ENCODE peak calls at places on chromosomes 16 and 17, in five cellular contexts. One of them, this sample, is unnamed.

GRCh38 chr17:40437095-40437732 is 6.0 kb upstream of the IGFBP4 start:
- DNase-seq in stimulated activated CD8-positive, alpha-beta memory T cell treated with anti-CD3 and anti-CD28 coated beads, Interleukin-12 subunit alpha, Interleukin-12 subunit beta, amount 100 ng/mL, for 1 hour: no peak
- DNase-seq in CD14-positive monocyte: no peak
- DNase-seq in T-helper 9 cell: no peak
- DNase-seq in left colon: no peak
- DNase-seq in this sample: no peak

GRCh38 chr17:6507535-6507934 is 48.8 kb downstream of the PITPNM3 start:
- DNase-seq in stimulated activated CD8-positive, alpha-beta memory T cell treated with anti-CD3 and anti-CD28 coated beads, Interleukin-12 subunit alpha, Interleukin-12 subunit beta, amount 100 ng/mL, for 1 hour: no peak
- DNase-seq in CD14-positive monocyte: no peak
- DNase-seq in T-helper 9 cell: no peak
- DNase-seq in left colon: peak
- DNase-seq in this sample: no peak

GRCh38 chr17:75557075-75557851 is 30.3 kb upstream of the MYO15B start:
- DNase-seq in CD14-positive monocyte: no peak
- DNase-seq in T-helper 9 cell: no peak
- DNase-seq in stimulated activated CD8-positive, alpha-beta memory T cell treated with anti-CD3 and anti-CD28 coated beads, Interleukin-12 subunit alpha, Interleukin-12 subunit beta, amount 100 ng/mL, for 1 hour: no peak
- DNase-seq in left colon: peak
- DNase-seq in this sample: peak

GRCh38 chr17:27285501-27285900 is 8.4 kb upstream of the WSB1 start:
- DNase-seq in CD14-positive monocyte: no peak
- DNase-seq in stimulated activated CD8-positive, alpha-beta memory T cell treated with anti-CD3 and anti-CD28 coated beads, Interleukin-12 subunit alpha, Interleukin-12 subunit beta, amount 100 ng/mL, for 1 hour: no peak
- DNase-seq in left colon: no peak
- DNase-seq in T-helper 9 cell: no peak
- DNase-seq in this sample: no peak

GRCh38 chr17:27247071-27247957 is 46.6 kb upstream of the WSB1 start:
- DNase-seq in CD14-positive monocyte: no peak
- DNase-seq in T-helper 9 cell: no peak
- DNase-seq in left colon: peak
- DNase-seq in stimulated activated CD8-positive, alpha-beta memory T cell treated with anti-CD3 and anti-CD28 coated beads, Interleukin-12 subunit alpha, Interleukin-12 subunit beta, amount 100 ng/mL, for 1 hour: no peak
- DNase-seq in this sample: no peak

GRCh38 chr17:9837551-9838471 is 12.1 kb downstream of the GLP2R start:
- DNase-seq in left colon: no peak
- DNase-seq in CD14-positive monocyte: no peak
- DNase-seq in stimulated activated CD8-positive, alpha-beta memory T cell treated with anti-CD3 and anti-CD28 coated beads, Interleukin-12 subunit alpha, Interleukin-12 subunit beta, amount 100 ng/mL, for 1 hour: no peak
- DNase-seq in T-helper 9 cell: no peak
- DNase-seq in this sample: no peak

GRCh38 chr17:34763727-34764665 is 184.6 kb downstream of the TMEM132E start:
- DNase-seq in left colon: no peak
- DNase-seq in stimulated activated CD8-positive, alpha-beta memory T cell treated with anti-CD3 and anti-CD28 coated beads, Interleukin-12 subunit alpha, Interleukin-12 subunit beta, amount 100 ng/mL, for 1 hour: no peak
- DNase-seq in CD14-positive monocyte: peak
- DNase-seq in T-helper 9 cell: no peak
- DNase-seq in this sample: no peak

GRCh38 chr17:73231841-73232586 is 29.7 kb downstream of the CPSF4L start:
- DNase-seq in CD14-positive monocyte: peak
- DNase-seq in T-helper 9 cell: peak
- DNase-seq in left colon: peak
- DNase-seq in stimulated activated CD8-positive, alpha-beta memory T cell treated with anti-CD3 and anti-CD28 coated beads, Interleukin-12 subunit alpha, Interleukin-12 subunit beta, amount 100 ng/mL, for 1 hour: peak
- DNase-seq in this sample: peak

GRCh38 chr16:31464348-31464769 is 5.1 kb downstream of the ARMC5 start:
- DNase-seq in left colon: no peak
- DNase-seq in T-helper 9 cell: no peak
- DNase-seq in stimulated activated CD8-positive, alpha-beta memory T cell treated with anti-CD3 and anti-CD28 coated beads, Interleukin-12 subunit alpha, Interleukin-12 subunit beta, amount 100 ng/mL, for 1 hour: no peak
- DNase-seq in CD14-positive monocyte: no peak
- DNase-seq in this sample: no peak

GRCh38 chr17:64780096-64781012 is 118.2 kb upstream of the SMURF2 start:
- DNase-seq in stimulated activated CD8-positive, alpha-beta memory T cell treated with anti-CD3 and anti-CD28 coated beads, Interleukin-12 subunit alpha, Interleukin-12 subunit beta, amount 100 ng/mL, for 1 hour: peak
- DNase-seq in T-helper 9 cell: peak
- DNase-seq in left colon: peak
- DNase-seq in CD14-positive monocyte: peak
- DNase-seq in this sample: peak

GRCh38 chr16:11135167-11135973 is 120.6 kb downstream of the SOCS1 start:
- DNase-seq in left colon: no peak
- DNase-seq in T-helper 9 cell: no peak
- DNase-seq in CD14-positive monocyte: peak
- DNase-seq in stimulated activated CD8-positive, alpha-beta memory T cell treated with anti-CD3 and anti-CD28 coated beads, Interleukin-12 subunit alpha, Interleukin-12 subunit beta, amount 100 ng/mL, for 1 hour: no peak
- DNase-seq in this sample: no peak

GRCh38 chr16:86819523-86819887 is 241.2 kb downstream of the FOXL1 start:
- DNase-seq in stimulated activated CD8-positive, alpha-beta memory T cell treated with anti-CD3 and anti-CD28 coated beads, Interleukin-12 subunit alpha, Interleukin-12 subunit beta, amount 100 ng/mL, for 1 hour: no peak
- DNase-seq in left colon: no peak
- DNase-seq in T-helper 9 cell: no peak
- DNase-seq in CD14-positive monocyte: no peak
- DNase-seq in this sample: no peak

GRCh38 chr16:85174871-85175723 is 62.8 kb upstream of the CIBAR2 start:
- DNase-seq in T-helper 9 cell: no peak
- DNase-seq in left colon: no peak
- DNase-seq in CD14-positive monocyte: no peak
- DNase-seq in stimulated activated CD8-positive, alpha-beta memory T cell treated with anti-CD3 and anti-CD28 coated beads, Interleukin-12 subunit alpha, Interleukin-12 subunit beta, amount 100 ng/mL, for 1 hour: no peak
- DNase-seq in this sample: peak

GRCh38 chr17:69117855-69118758 is 23.6 kb downstream of the ABCA6 start:
- DNase-seq in T-helper 9 cell: no peak
- DNase-seq in left colon: no peak
- DNase-seq in stimulated activated CD8-positive, alpha-beta memory T cell treated with anti-CD3 and anti-CD28 coated beads, Interleukin-12 subunit alpha, Interleukin-12 subunit beta, amount 100 ng/mL, for 1 hour: no peak
- DNase-seq in CD14-positive monocyte: no peak
- DNase-seq in this sample: no peak

GRCh38 chr16:870856-871561 is 70.5 kb upstream of the GNG13 start:
- DNase-seq in CD14-positive monocyte: no peak
- DNase-seq in left colon: no peak
- DNase-seq in stimulated activated CD8-positive, alpha-beta memory T cell treated with anti-CD3 and anti-CD28 coated beads, Interleukin-12 subunit alpha, Interleukin-12 subunit beta, amount 100 ng/mL, for 1 hour: no peak
- DNase-seq in T-helper 9 cell: no peak
- DNase-seq in this sample: no peak

GRCh38 chr16:85584192-85584757 is 28.8 kb upstream of the GSE1 start:
- DNase-seq in stimulated activated CD8-positive, alpha-beta memory T cell treated with anti-CD3 and anti-CD28 coated beads, Interleukin-12 subunit alpha, Interleukin-12 subunit beta, amount 100 ng/mL, for 1 hour: no peak
- DNase-seq in CD14-positive monocyte: no peak
- DNase-seq in T-helper 9 cell: no peak
- DNase-seq in left colon: no peak
- DNase-seq in this sample: no peak

GRCh38 chr17:2266045-2266864 is 37.3 kb downstream of the SMG6 start:
- DNase-seq in T-helper 9 cell: peak
- DNase-seq in left colon: peak
- DNase-seq in CD14-positive monocyte: no peak
- DNase-seq in stimulated activated CD8-positive, alpha-beta memory T cell treated with anti-CD3 and anti-CD28 coated beads, Interleukin-12 subunit alpha, Interleukin-12 subunit beta, amount 100 ng/mL, for 1 hour: peak
- DNase-seq in this sample: no peak

GRCh38 chr17:27879987-27880608 is 13.1 kb downstream of the LYRM9 start:
- DNase-seq in left colon: peak
- DNase-seq in T-helper 9 cell: peak
- DNase-seq in stimulated activated CD8-positive, alpha-beta memory T cell treated with anti-CD3 and anti-CD28 coated beads, Interleukin-12 subunit alpha, Interleukin-12 subunit beta, amount 100 ng/mL, for 1 hour: peak
- DNase-seq in CD14-positive monocyte: no peak
- DNase-seq in this sample: peak

GRCh38 chr16:82135844-82136243 is 34.2 kb downstream of the MPHOSPH6 start:
- DNase-seq in CD14-positive monocyte: no peak
- DNase-seq in T-helper 9 cell: no peak
- DNase-seq in left colon: no peak
- DNase-seq in stimulated activated CD8-positive, alpha-beta memory T cell treated with anti-CD3 and anti-CD28 coated beads, Interleukin-12 subunit alpha, Interleukin-12 subunit beta, amount 100 ng/mL, for 1 hour: no peak
- DNase-seq in this sample: no peak